ENCODE peak calls at places on chromosomes 1 and 21, in eight cellular contexts. N is tibial artery, J is HFF-Myc, T is kidney epithelial cell, M is fibroblast of pulmonary artery, R is prostate gland, P is fibroblast of villous mesenchyme, I is epithelial cell of esophagus. G is an unnamed sample.

GRCh38 chr1:230212405-230212936 is 145.4 kb downstream of the GALNT2 start:
- DNase-seq in N (no peak), J (no peak), T (no peak), M (no peak), R (no peak), P (no peak), I (no peak), G (no peak)

GRCh38 chr1:231058416-231059109 is 18.5 kb upstream of the FAM89A start:
- DNase-seq in N (no peak), J (no peak), T (no peak), M (no peak), R (no peak), P (no peak), I (no peak), G (no peak)

GRCh38 chr1:200161801-200162200 is 134.3 kb downstream of the NR5A2 start:
- DNase-seq in N (no peak), J (no peak), T (no peak), M (no peak), R (no peak), P (no peak), I (peak; percentile 57), G (no peak)

GRCh38 chr1:10541286-10541685 is 66.5 kb downstream of the PEX14 start:
- DNase-seq in N (no peak), J (no peak), T (no peak), M (no peak), R (no peak), P (no peak), I (no peak), G (no peak)

GRCh38 chr1:115076384-115076906 is 12.9 kb downstream of the TSPAN2 start:
- DNase-seq in N (no peak), J (no peak), T (no peak), M (no peak), R (no peak), P (no peak), I (peak; percentile 40), G (no peak)

GRCh38 chr1:41482906-41483895 is 1.3 kb downstream of the EDN2 start:
- DNase-seq in N (no peak), J (peak; percentile 75), T (no peak), M (no peak), R (no peak), P (no peak), I (peak; percentile 55), G (no peak)

GRCh38 chr1:164579346-164579745 is 20.4 kb downstream of the PBX1 start:
- DNase-seq in N (no peak), J (no peak), T (no peak), M (no peak), R (no peak), P (no peak), I (peak; percentile 62), G (no peak)

GRCh38 chr1:24955161-24955560 is 25.1 kb upstream of the RUNX3 start:
- DNase-seq in N (no peak), J (no peak), T (no peak), M (peak; percentile 45), R (no peak), P (peak; percentile 19), I (peak; percentile 88), G (no peak)

GRCh38 chr21:38244885-38245869 is 11.6 kb upstream of the KCNJ15 start:
- DNase-seq in N (no peak), J (peak; percentile 98), T (peak; percentile 98), M (peak; percentile 92), R (no peak), P (peak; percentile 95), I (peak; percentile 88), G (peak; percentile 99)

GRCh38 chr1:93668121-93668520 is 13.5 kb downstream of the BCAR3 start:
- DNase-seq in N (no peak), J (no peak), T (no peak), M (no peak), R (no peak), P (peak; percentile 93), I (no peak), G (no peak)

GRCh38 chr1:204723131-204723787 is 37.7 kb upstream of the LRRN2 start:
- DNase-seq in N (no peak), J (no peak), T (no peak), M (no peak), R (no peak), P (no peak), I (no peak), G (no peak)

GRCh38 chr21:36325373-36326010 is 5.5 kb downstream of the MORC3 start:
- DNase-seq in N (no peak), J (no peak), T (no peak), M (no peak), R (no peak), P (no peak), I (peak; percentile 73), G (no peak)

GRCh38 chr1:224831501-224831900 is 98.0 kb upstream of the DNAH14 start:
- DNase-seq in N (no peak), J (no peak), T (no peak), M (no peak), R (no peak), P (no peak), I (no peak), G (no peak)

GRCh38 chr1:115794976-115795375 is 26.5 kb upstream of the CASQ2 start:
- DNase-seq in N (no peak), J (no peak), T (no peak), M (no peak), R (peak; percentile 25), P (no peak), I (peak; percentile 77), G (no peak)

GRCh38 chr1:21669287-21670058 is at the start of gene RAP1GAP:
- DNase-seq in N (no peak), J (no peak), T (no peak), M (no peak), R (peak; percentile 46), P (no peak), I (peak; percentile 30), G (no peak)

GRCh38 chr1:36890776-36891175 is 143.5 kb downstream of the GRIK3 start:
- DNase-seq in N (no peak), J (no peak), T (no peak), M (no peak), R (peak; percentile 1), P (no peak), I (no peak), G (no peak)

GRCh38 chr1:41533016-41533730 is 48.7 kb upstream of the EDN2 start:
- DNase-seq in N (peak; percentile 9), J (no peak), T (no peak), M (no peak), R (no peak), P (no peak), I (no peak), G (no peak)

GRCh38 chr1:31768407-31768806 is 4.3 kb upstream of the ADGRB2 start:
- DNase-seq in N (no peak), J (no peak), T (no peak), M (no peak), R (no peak), P (no peak), I (no peak), G (no peak)

GRCh38 chr1:79614762-79615161 is 608.2 kb upstream of the ADGRL4 start:
- DNase-seq in N (no peak), J (no peak), T (no peak), M (peak; percentile 6), R (no peak), P (peak; percentile 2), I (no peak), G (no peak)

GRCh38 chr1:48643193-48643592 is 133.5 kb downstream of the BEND5 start:
- DNase-seq in N (no peak), J (no peak), T (no peak), M (no peak), R (no peak), P (no peak), I (no peak), G (no peak)

GRCh38 chr1:32989160-32989894 is 24.7 kb upstream of the RNF19B start:
- DNase-seq in N (peak; percentile 88), J (peak; percentile 79), T (peak; percentile 87), M (peak; percentile 99), R (peak; percentile 65), P (peak; percentile 98), I (peak; percentile 98), G (peak; percentile 97)

DNA sequence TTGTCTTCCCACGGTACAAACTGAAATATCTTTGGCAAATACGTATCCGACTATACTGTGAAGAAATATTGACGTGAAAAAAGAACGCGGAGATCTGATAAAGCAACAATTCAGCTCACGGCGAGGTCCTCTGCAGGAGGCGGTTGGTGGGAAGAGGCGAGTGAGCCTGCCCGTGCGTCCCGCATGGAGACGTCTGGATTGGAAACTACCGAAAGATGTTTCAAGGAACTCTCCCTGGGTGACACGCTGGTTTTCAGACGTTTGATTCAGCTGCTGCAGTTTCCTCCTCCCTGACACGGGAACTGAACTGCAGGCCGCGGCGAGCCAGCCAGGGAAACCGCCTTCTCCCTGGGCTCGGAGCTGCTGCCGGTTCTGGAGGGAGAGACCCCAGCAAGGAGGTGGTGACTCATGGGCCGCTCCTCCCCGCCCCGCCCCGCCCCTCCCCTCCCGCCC is 390 bp upstream of the COL6A1 start:
- DNase-seq in N (peak; percentile 87), J (peak; percentile 63), T (no peak), M (peak; percentile 93), R (peak; percentile 57), P (peak; percentile 90), I (peak; percentile 46), G (peak; percentile 75)
- H3K4me3 ChIP-seq in N (peak overlapping the region; percentile 97), J (peak overlapping the region; percentile 60), T (peak overlapping the region; percentile 26), M (peak overlapping the region; percentile 44), R (peak overlapping the region; percentile 17), P (peak overlapping the region; percentile 62), I (peak overlapping the region; percentile 30), G (peak overlapping the region; percentile 36)

DNA sequence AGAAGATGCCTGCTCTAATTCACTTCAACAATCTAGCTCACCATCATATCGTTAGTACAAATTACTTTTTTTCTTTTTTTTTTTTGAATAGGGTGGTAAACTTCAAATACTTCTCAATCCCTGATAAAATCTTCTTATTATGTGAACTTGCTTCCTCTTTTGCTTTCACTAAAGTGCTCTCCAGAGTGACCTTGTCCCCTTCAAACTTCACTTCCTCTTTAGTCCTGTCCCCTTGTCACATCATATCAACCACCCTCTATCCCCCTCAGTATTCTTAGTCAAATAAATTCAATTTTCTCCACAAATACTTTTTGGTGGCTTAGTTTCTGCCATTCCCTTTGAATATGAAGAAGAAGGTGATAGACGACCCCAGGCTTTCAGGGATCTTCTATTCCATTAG is 124.9 kb upstream of the PLXNA2 start:
- DNase-seq in N (no peak), J (no peak), T (no peak), M (no peak), R (no peak), P (no peak), I (no peak), G (no peak)
- TF ChIP-seq CTCF in N (no peak), J (no peak), T (no peak), M (no peak), R (no peak), P (no peak), I (no peak), G (no peak)

DNA sequence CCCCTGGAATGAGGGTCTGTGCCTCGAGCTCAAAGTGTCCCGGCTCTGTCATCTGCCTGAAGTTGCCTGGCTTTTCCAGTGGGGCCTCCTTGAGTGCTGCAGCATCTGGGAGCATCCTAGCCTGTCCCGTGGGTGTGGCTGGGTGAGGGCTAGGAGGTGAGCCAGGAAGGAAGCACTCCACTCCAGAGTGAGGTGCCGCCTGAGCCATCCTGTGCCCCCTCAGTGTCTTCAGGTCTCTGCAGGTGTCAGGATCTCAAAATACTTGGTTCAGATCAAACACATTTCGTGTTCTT is 11.5 kb downstream of the IBA57 start:
- DNase-seq in N (no peak), J (no peak), T (no peak), M (no peak), R (no peak), P (no peak), I (no peak), G (no peak)
- H3K4me3 ChIP-seq in N (no peak overlapping the region), J (no peak overlapping the region), T (no peak overlapping the region), M (no peak overlapping the region), R (no peak overlapping the region), P (no peak overlapping the region), I (no peak overlapping the region), G (no peak overlapping the region)

GRCh38 chr1:44170281-44170823 is 28.9 kb upstream of the KLF18 start:
- DNase-seq in N (no peak), J (no peak), T (no peak), M (peak; percentile 61), R (no peak), P (peak; percentile 37), I (no peak), G (no peak)

GRCh38 chr1:44168520-44169098 is 27.2 kb upstream of the KLF18 start:
- DNase-seq in N (no peak), J (no peak), T (no peak), M (no peak), R (no peak), P (no peak), I (no peak), G (no peak)
- TF ChIP-seq CTCF in N (no peak), J (no peak), T (no peak), M (no peak), R (no peak), P (no peak), I (no peak), G (no peak)

G was measured in astrocyte of the cerebellum.